ENCODE peak calls at places on chromosomes 11 and 22, in ten cellular contexts. X is RCC 7860; E is fibroblast of pulmonary artery; Z is endothelial cell of umbilical vein; S is activated gamma-delta T cell; K is germinal center; G is activated T-cell treated with anti-CD3 and anti-CD28 coated beads, Interleukin-2, amount 50 U/mL, for 72 hours; U is epithelial cell of esophagus; L is myocyte; J is upper lobe of right lung. Y is an unnamed sample.

GRCh38 chr11:102572537-102573220 is 42.1 kb upstream of the MMP7 start:
- DNase-seq in X (no peak), U (peak), L (no peak), S (no peak), Z (no peak), K (no peak), J (no peak), E (no peak), G (no peak), Y (no peak)

GRCh38 chr22:29509298-29509697 is 29.3 kb downstream of the NEFH start:
- DNase-seq in L (no peak), E (no peak), X (no peak), K (no peak), J (no peak), Z (no peak), G (no peak), S (no peak), U (no peak), Y (no peak)

GRCh38 chr11:120123946-120124345 is 14.0 kb downstream of the TRIM29 start:
- DNase-seq in L (no peak), J (no peak), K (no peak), Z (no peak), S (no peak), E (no peak), U (peak), G (no peak), X (peak), Y (no peak)

GRCh38 chr22:22076937-22077703 is 94.5 kb upstream of the TOP3B start:
- DNase-seq in X (no peak), U (peak), Z (no peak), S (no peak), E (peak), K (no peak), J (no peak), G (no peak), L (peak), Y (no peak)

GRCh38 chr11:133649059-133649458 is 116.8 kb upstream of the OPCML start:
- DNase-seq in L (no peak), E (no peak), G (no peak), K (no peak), S (no peak), U (no peak), Z (no peak), X (no peak), J (no peak), Y (no peak)

GRCh38 chr22:20150381-20151275 is at the start of gene CCDC188:
- DNase-seq in G (no peak), J (no peak), K (no peak), Z (no peak), S (no peak), U (no peak), X (no peak), E (no peak), L (no peak), Y (no peak)

GRCh38 chr11:68271023-68271780 is 571 bp downstream of the C11orf24 start:
- DNase-seq in E (peak), Z (peak), K (peak), S (no peak), X (peak), G (peak), L (peak), U (peak), J (no peak), Y (peak)

GRCh38 chr22:17570851-17571631 is 7.7 kb downstream of the SLC25A18 start:
- DNase-seq in Z (no peak), G (no peak), J (peak), X (no peak), U (peak), K (no peak), L (peak), S (no peak), E (peak), Y (no peak)

GRCh38 chr11:62850911-62851806 is 11.8 kb upstream of the WDR74 start:
- DNase-seq in X (peak), J (no peak), U (no peak), G (no peak), L (no peak), S (no peak), Z (no peak), K (no peak), E (no peak), Y (no peak)

GRCh38 chr11:70322653-70323052 is 52.2 kb downstream of the PPFIA1 start:
- DNase-seq in G (no peak), S (no peak), X (no peak), U (no peak), J (no peak), K (no peak), Z (no peak), L (peak), E (no peak), Y (no peak)

GRCh38 chr11:2691991-2692841 is 7.6 kb downstream of the KCNQ1OT1 start:
- DNase-seq in Z (no peak), L (no peak), G (no peak), J (peak), E (no peak), U (peak), X (no peak), K (no peak), S (no peak), Y (peak)

GRCh38 chr11:11020747-11021149 is 162.9 kb upstream of the ZBED5 start:
- DNase-seq in L (peak), X (no peak), J (no peak), E (no peak), Z (no peak), K (no peak), S (no peak), U (peak), G (no peak), Y (no peak)

GRCh38 chr11:16099501-16099900 is 256.8 kb downstream of the SOX6 start:
- DNase-seq in K (no peak), Z (no peak), X (no peak), U (no peak), E (no peak), J (no peak), L (no peak), S (no peak), G (no peak), Y (no peak)

GRCh38 chr11:65870706-65871681 is 1.6 kb downstream of the EFEMP2 start:
- DNase-seq in Z (no peak), E (no peak), U (no peak), K (no peak), X (no peak), L (no peak), S (no peak), G (no peak), J (no peak), Y (peak)

GRCh38 chr11:64712430-64713030 is 10.5 kb downstream of the NRXN2 start:
- DNase-seq in E (no peak), U (no peak), K (no peak), S (no peak), J (peak), G (no peak), X (no peak), L (no peak), Z (no peak), Y (no peak)

GRCh38 chr22:22871536-22872278 is 15.9 kb upstream of the IGLL5 start:
- DNase-seq in S (no peak), U (no peak), Z (no peak), G (no peak), E (no peak), J (no peak), L (no peak), X (no peak), K (no peak), Y (no peak)

Y was measured in COR-L47.